ENCODE peak calls at places on chromosomes 7 and 10, in eight cellular contexts. H is cardiac muscle cell, S is astrocyte, E is upper lobe of right lung, I is fibroblast of pulmonary artery, J is sigmoid colon, B is heart left ventricle, Z is AG09309. L is an unnamed sample.

GRCh38 chr7:90666186-90666585 is 70.1 kb downstream of the CDK14 start:
- DNase-seq in E (no peak), Z (peak), J (peak), B (no peak), I (peak), H (peak), S (no peak), L (no peak)

GRCh38 chr7:143248781-143249354 is 14.4 kb upstream of the GSTK1 start:
- DNase-seq in B (no peak), J (no peak), E (no peak), S (peak), Z (no peak), I (peak), H (peak), L (no peak)

GRCh38 chr10:50362547-50363125 is 111.3 kb upstream of the ASAH2 start:
- DNase-seq in S (no peak), J (no peak), I (no peak), E (no peak), H (no peak), Z (no peak), B (no peak), L (no peak)

GRCh38 chr7:127654404-127655392 is 2.7 kb downstream of the SND1 start:
- DNase-seq in B (no peak), E (no peak), S (peak), H (peak), I (no peak), Z (no peak), J (no peak), L (no peak)

GRCh38 chr10:95504187-95504800 is 56.9 kb downstream of the SORBS1 start:
- DNase-seq in E (no peak), I (no peak), S (no peak), B (no peak), J (no peak), H (no peak), Z (no peak), L (no peak)

GRCh38 chr10:84407390-84408049 is 79.1 kb downstream of the CCSER2 start:
- DNase-seq in I (no peak), J (no peak), B (no peak), H (no peak), Z (no peak), S (no peak), E (no peak), L (no peak)

GRCh38 chr7:84022686-84023308 is 171.8 kb downstream of the SEMA3A start:
- DNase-seq in H (no peak), B (no peak), Z (no peak), E (no peak), S (peak), J (no peak), I (no peak), L (no peak)

GRCh38 chr7:130891254-130892094 is 157.5 kb upstream of the KLF14 start:
- DNase-seq in I (peak), E (peak), Z (peak), H (peak), J (peak), S (peak), B (peak), L (peak)

GRCh38 chr7:34109936-34110626 is 204.7 kb downstream of the BMPER start:
- DNase-seq in Z (no peak), E (no peak), S (no peak), I (peak), H (peak), J (no peak), B (no peak), L (no peak)

GRCh38 chr7:42502022-42502421 is 265.0 kb upstream of the GLI3 start:
- DNase-seq in E (no peak), Z (no peak), J (no peak), I (peak), B (no peak), S (peak), H (peak), L (no peak)

GRCh38 chr10:78742730-78743615 is 325.8 kb upstream of the ZMIZ1 start:
- DNase-seq in I (no peak), S (no peak), Z (no peak), E (no peak), B (no peak), H (no peak), J (peak), L (no peak)

GRCh38 chr10:5354068-5354467 is 10.7 kb upstream of the UCN3 start:
- DNase-seq in H (peak), B (no peak), J (no peak), I (peak), E (no peak), S (no peak), Z (no peak), L (no peak)

GRCh38 chr10:126215767-126216166 is 172.5 kb downstream of the ADAM12 start:
- DNase-seq in E (no peak), B (no peak), S (no peak), Z (no peak), I (no peak), H (no peak), J (no peak), L (no peak)

GRCh38 chr7:107879400-107880035 is 11.5 kb upstream of the DLD start:
- DNase-seq in B (no peak), H (peak), J (no peak), S (peak), I (peak), E (no peak), Z (no peak), L (no peak)

GRCh38 chr7:46218461-46219202 is 297.6 kb upstream of the IGFBP3 start:
- DNase-seq in J (no peak), I (peak), S (no peak), H (peak), E (no peak), Z (no peak), B (no peak), L (no peak)

GRCh38 chr10:103706760-103707159 is 148.6 kb downstream of the SH3PXD2A start:
- DNase-seq in Z (no peak), H (no peak), E (no peak), I (no peak), J (no peak), B (no peak), S (no peak), L (no peak)

GRCh38 chr10:124912052-124912435 is 29.9 kb upstream of the ZRANB1 start:
- DNase-seq in Z (no peak), I (no peak), E (no peak), B (no peak), H (no peak), S (no peak), J (no peak), L (no peak)

GRCh38 chr7:23973264-23973663 is 263.2 kb downstream of the STK31 start:
- DNase-seq in H (no peak), E (no peak), Z (no peak), J (no peak), S (no peak), B (no peak), I (no peak), L (no peak)

GRCh38 chr10:74081192-74081803 is 69.3 kb downstream of the AP3M1 start:
- DNase-seq in Z (no peak), B (no peak), H (peak), S (peak), I (peak), E (no peak), J (peak), L (peak)

GRCh38 chr10:58291538-58292174 is 22.7 kb downstream of the CISD1 start:
- DNase-seq in I (peak), J (no peak), Z (no peak), B (no peak), E (no peak), H (peak), S (peak), L (no peak)

GRCh38 chr10:74047871-74048270 is 50.0 kb downstream of the VCL start:
- DNase-seq in S (peak), H (peak), B (no peak), Z (no peak), I (peak), J (no peak), E (no peak), L (no peak)

DNA sequence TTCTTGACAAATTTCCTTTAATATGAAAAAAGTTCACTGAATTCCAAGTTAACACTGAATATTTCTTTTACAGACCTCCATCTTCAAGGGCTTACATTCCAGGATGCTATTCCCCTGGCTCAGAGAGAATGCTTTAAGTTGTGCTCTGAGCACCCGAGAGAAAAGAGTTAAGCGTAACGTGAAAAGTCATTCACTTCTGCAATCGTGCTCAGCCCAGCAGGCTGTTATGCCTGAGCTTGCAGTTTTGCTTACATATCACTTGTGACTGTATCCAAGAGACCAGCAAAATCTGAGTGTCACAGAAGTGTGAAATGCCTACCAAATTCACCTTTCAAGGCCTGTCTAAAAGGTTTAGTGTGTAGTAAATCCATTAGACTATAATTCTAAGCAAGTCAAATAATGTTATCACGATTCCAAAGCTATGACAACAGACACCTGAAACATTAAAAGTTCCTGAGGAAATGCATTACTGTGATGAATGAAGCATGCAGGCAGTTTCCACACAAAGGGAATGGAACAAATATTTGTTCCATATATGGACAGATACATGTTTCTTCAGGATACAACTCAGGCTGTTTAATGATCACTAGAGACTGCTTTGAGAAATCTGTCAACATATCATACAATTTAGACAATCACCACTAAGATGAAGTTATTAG is 20.1 kb downstream of the ITGB1 start:
- DNase-seq in I (peak), S (no peak), H (peak), Z (no peak), B (no peak), E (no peak), J (peak), L (peak)
- H3K4me3 ChIP-seq in I (no peak), S (no peak), H (no peak), Z (no peak), B (no peak), E (no peak), J (peak), L (no peak)

DNA sequence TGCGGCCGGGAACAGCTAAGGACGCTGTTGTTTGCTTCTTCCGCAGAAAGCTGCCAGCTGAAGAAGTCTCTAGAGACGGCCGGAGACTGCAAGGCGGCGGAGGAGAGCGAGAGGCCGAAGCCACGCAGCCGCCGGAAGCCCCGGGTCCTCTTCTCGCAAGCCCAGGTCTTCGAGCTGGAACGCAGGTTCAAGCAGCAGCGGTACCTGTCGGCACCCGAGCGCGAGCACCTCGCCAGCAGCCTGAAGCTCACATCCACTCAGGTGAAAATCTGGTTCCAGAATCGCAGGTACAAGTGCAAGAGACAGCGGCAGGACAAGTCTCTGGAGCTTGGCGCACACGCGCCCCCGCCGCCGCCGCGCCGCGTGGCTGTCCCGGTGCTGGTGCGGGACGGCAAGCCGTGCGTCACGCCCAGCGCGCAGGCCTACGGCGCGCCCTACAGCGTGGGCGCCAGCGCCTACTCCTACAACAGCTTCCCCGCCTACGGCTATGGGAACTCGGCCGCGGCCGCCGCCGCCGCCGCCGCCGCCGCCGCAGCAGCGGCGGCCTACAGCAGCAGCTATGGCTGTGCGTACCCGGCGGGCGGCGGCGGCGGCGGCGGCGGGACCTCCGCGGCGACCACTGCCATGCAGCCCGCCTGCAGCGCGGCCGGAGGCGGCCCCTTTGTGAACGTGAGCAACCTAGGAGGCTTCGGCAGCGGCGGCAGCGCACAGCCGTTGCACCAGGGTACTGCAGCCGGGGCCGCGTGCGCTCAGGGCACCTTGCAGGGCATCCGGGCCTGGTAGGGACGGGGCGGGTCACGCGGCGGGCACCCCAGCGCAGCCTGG is 2.4 kb downstream of the NKX2-3 start:
- DNase-seq in B (no peak), Z (no peak), I (peak), E (no peak), J (peak), S (no peak), H (peak), L (no peak)
- H3K4me3 ChIP-seq in B (peak), Z (no peak), I (no peak), E (peak), J (peak), S (no peak), H (peak), L (peak)

GRCh38 chr10:100747061-100747825 is 1.9 kb downstream of the PAX2 start:
- DNase-seq in S (no peak), B (no peak), Z (no peak), I (no peak), J (peak), E (no peak), H (no peak), L (no peak)
- H3K4me3 ChIP-seq in S (no peak), B (peak), Z (no peak), I (no peak), J (peak), E (no peak), H (no peak), L (no peak)

GRCh38 chr10:1465993-1466764 is 271.1 kb downstream of the ADARB2 start:
- DNase-seq in I (no peak), B (no peak), S (no peak), J (no peak), H (no peak), E (no peak), Z (no peak), L (no peak)
- H3K4me3 ChIP-seq in I (no peak), B (no peak), S (no peak), J (no peak), H (no peak), E (no peak), Z (no peak), L (peak)

DNA sequence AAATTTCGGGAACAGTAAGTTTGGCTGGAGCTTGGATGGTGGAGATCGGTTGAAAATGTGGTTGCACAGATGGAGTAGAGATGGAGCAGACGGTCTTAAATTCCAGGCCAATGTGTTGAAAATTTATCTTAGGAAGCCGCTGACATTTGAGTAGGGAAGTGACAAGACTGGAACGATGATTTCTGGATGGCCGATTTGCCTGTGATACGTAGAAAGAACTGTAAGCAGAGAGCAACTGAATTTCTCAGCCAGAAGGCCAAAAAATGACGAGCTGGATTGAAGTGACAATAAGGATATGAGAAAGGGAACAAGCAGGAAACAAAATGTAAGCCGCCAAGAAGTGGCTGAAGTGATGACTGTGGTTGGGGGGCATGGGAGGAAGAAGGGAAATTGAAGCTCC is 690 bp upstream of the ARMC3 start:
- DNase-seq in B (no peak), S (no peak), I (no peak), H (no peak), E (no peak), J (no peak), Z (no peak), L (no peak)
- H3K4me3 ChIP-seq in B (no peak), S (peak), I (peak), H (peak), E (no peak), J (no peak), Z (no peak), L (no peak)

GRCh38 chr10:16832351-16833080 is 15.3 kb upstream of the RSU1 start:
- DNase-seq in H (peak), I (peak), Z (peak), S (peak), E (no peak), J (no peak), B (no peak), L (peak)

GRCh38 chr10:16822726-16823360 is 5.6 kb upstream of the RSU1 start:
- DNase-seq in H (no peak), I (no peak), S (no peak), E (no peak), B (no peak), J (no peak), Z (no peak), L (no peak)

GRCh38 chr10:16828114-16828568 is 10.9 kb upstream of the RSU1 start:
- DNase-seq in B (no peak), I (peak), S (peak), J (peak), H (peak), Z (peak), E (no peak), L (peak)

DNA sequence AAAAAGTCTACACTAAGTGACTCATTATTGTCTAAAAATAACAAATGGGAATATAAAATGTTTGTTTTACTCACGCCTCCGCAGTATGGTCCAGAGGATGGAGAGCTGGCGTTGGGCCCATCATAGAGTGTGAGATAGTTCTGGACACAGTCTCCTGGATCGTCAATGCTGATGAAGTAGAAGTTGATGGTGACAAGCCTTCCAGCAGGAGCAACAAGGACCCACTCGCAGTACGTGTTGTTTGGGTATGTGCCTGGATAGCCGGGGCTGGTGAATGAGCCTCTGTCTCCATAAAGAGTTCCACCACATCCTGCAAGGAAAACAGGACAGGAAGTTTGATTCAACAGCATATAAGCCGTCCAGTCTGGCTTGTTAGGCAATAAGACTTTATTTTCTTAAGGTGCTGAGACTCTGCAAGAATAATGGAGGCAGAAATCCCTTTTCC is 11.5 kb upstream of the RSU1 start:
- DNase-seq in E (no peak), I (peak), B (no peak), J (no peak), Z (peak), S (peak), H (peak), L (peak)
- H3K4me3 ChIP-seq in E (no peak), I (peak), B (no peak), J (no peak), Z (peak), S (peak), H (no peak), L (no peak)

DNA sequence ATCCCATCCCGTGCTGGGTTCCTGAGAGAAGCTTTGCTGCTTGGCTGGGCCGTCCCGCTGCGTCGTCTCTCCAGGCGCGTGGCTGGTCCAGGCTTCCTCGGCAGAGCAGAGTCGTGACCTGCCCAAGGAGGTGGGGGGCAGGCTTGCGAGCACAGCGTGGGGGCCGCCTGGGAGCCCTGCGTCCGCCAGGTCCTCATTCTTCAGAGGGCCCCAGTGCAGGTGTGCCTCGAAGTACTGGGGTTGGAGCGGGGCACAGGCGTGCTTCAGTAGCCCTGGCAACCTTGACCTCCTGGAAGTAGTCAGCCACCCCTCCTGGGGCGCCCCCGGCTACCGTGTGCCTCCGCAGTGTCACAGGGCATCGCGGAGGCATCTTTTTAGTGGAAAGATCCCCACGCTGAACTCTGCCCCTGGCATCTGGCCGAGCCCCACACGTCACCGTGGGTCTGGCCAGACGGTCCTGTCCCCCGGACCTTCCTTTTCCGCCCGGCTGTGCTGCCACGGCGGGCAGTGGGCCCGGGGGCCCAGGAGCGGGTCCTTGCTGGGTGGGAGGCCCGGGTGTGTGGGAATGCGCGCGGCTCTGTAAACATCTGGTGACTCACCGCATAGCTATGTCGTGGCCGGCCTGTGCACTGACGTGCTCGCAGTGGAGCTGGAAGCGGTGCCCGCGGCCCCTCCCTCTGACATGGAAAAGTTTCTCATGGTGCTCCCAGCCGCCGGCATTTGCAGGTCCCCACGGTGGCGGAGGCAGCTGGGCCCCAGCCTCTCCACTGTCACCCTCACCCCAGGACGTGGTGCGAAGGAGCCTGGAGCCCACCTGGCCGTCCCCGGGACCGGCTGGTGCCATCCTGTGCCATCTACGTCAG is 6.5 kb downstream of the MAFK start:
- DNase-seq in J (peak), E (peak), I (peak), H (peak), S (peak), B (peak), Z (peak), L (peak)
- H3K4me3 ChIP-seq in J (peak), E (peak), I (peak), H (no peak), S (peak), B (peak), Z (peak), L (peak)

DNA sequence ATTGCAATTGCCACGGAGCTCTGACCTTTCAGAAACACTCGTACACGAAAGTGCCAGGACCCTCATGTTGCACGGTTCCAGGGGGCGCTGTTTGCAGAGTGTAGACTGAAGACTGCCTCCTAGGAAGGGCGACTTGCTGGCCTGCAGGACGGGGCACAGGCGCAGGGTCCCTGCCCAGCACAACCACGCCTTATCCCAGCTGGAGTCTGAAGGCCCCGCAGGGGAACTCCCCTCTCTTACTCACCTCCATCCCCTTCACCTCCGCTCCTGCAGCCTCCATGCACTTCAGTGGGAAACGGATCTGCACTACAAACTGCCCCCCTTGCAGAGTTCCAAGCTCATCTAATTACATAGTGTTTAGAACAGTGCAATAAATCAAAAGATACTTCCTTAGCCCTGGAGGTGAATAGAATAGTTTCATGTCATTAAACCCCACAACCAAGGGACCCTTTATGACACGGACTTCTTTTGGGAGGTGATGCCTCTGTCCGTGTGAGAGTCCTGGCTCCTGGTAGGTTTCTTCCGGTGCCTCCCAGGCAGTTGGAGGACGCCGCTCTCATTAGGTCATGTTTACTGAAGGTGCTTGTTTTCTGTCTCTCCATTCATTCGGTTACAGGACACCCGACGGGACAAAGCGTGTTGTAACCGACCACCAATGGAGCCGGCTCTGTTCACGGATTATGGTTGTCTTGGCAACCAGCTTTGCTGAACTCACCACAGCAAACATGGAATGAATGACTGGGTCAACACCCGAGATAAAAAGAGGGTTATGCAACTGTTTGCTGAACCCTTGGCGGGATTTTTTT is 262.2 kb downstream of the BAMBI start:
- DNase-seq in H (peak), S (peak), I (peak), E (peak), B (no peak), Z (peak), J (peak), L (peak)
- H3K4me3 ChIP-seq in H (no peak), S (peak), I (peak), E (no peak), B (no peak), Z (no peak), J (no peak), L (peak)

L was measured in SJSA1.